ENCODE peak calls at places on chromosomes 7 and 10, in seven cellular contexts. U is CD4-positive, alpha-beta T cell; Q is fibroblast of villous mesenchyme; L is psoas muscle; J is upper lobe of left lung; M is H1; S is right atrium auricular region. G is an unnamed sample.

GRCh38 chr10:59692113-59692512 is 17.5 kb downstream of the SLC16A9 start:
- DNase-seq in U (no peak), S (no peak), Q (no peak), M (no peak), L (no peak), J (no peak), G (no peak)

GRCh38 chr7:130903358-130903974 is 169.5 kb upstream of the KLF14 start:
- DNase-seq in U (no peak), Q (peak; percentile 99), S (peak; percentile 54), M (no peak), L (no peak), J (no peak), G (no peak)

GRCh38 chr10:61024801-61025201 is 80.8 kb upstream of the RHOBTB1 start:
- DNase-seq in J (no peak), Q (peak; percentile 32), M (no peak), L (no peak), S (no peak), U (no peak), G (no peak)

GRCh38 chr7:108091461-108091831 is 38.7 kb downstream of the LAMB4 start:
- DNase-seq in M (no peak), L (no peak), J (no peak), Q (peak; percentile 78), U (no peak), S (no peak), G (no peak)

GRCh38 chr10:123135415-123136141 is at the start of gene HMX3:
- DNase-seq in S (peak; percentile 55), J (peak; percentile 88), M (no peak), Q (peak; percentile 28), L (no peak), U (peak; percentile 50), G (no peak)

GRCh38 chr7:87886875-87887274 is 10.6 kb downstream of the DBF4 start:
- DNase-seq in L (no peak), J (no peak), U (no peak), S (no peak), Q (peak; percentile 70), M (no peak), G (no peak)

GRCh38 chr7:117995850-117996650 is 122.8 kb upstream of the CTTNBP2 start:
- DNase-seq in J (no peak), U (no peak), Q (peak; percentile 7), M (no peak), L (no peak), S (no peak), G (no peak)

GRCh38 chr10:125711110-125711750 is 8.3 kb upstream of the EDRF1 start:
- DNase-seq in J (no peak), Q (no peak), S (no peak), M (no peak), U (no peak), L (no peak), G (no peak)

GRCh38 chr7:25851332-25852248 is 300.4 kb upstream of the NFE2L3 start:
- DNase-seq in L (peak; percentile 79), Q (peak; percentile 75), J (peak; percentile 56), U (peak; percentile 43), S (peak; percentile 90), M (no peak), G (no peak)

GRCh38 chr10:59098387-59098786 is 78.1 kb upstream of the PHYHIPL start:
- DNase-seq in J (no peak), L (peak; percentile 17), S (no peak), M (no peak), Q (peak; percentile 84), U (no peak), G (no peak)

GRCh38 chr10:71042699-71043098 is 154.3 kb upstream of the PCBD1 start:
- DNase-seq in L (no peak), J (no peak), S (no peak), U (no peak), M (no peak), Q (no peak), G (no peak)

DNA sequence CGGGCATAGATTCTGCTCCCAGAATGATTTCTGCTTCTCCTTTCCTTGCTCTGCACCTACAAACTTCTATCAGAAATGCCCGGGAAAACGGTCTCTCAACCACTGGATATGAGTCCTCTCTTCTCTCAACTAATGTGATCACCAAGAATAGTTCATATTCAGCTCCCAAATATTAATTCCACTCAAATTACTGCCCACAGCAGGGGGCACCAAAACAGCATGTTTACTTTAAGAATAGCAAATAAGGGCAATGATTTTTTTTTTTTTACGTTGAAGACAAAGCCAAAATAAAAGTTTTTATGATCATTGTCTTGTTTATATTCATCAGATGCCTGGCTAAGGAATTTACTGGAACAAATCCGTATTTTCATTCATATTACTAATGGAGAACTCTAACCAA is 94.9 kb upstream of the PRSS1 start:
- DNase-seq in L (no peak), M (no peak), J (no peak), U (no peak), S (no peak), Q (no peak), G (no peak)
- TF ChIP-seq CTCF in L (no peak), M (no peak), J (no peak), U (no peak), S (no peak), Q (peak; percentile 5), G (no peak)

GRCh38 chr10:74750848-74751274 is 75.5 kb upstream of the KAT6B start:
- DNase-seq in L (no peak), U (no peak), J (no peak), M (no peak), S (no peak), Q (no peak), G (no peak)
- TF ChIP-seq CTCF in L (no peak), U (no peak), J (no peak), M (no peak), S (no peak), Q (no peak), G (no peak)

GRCh38 chr10:69801094-69801433 is 642 bp upstream of the COL13A1 start:
- DNase-seq in J (no peak), U (no peak), S (peak; percentile 61), L (peak; percentile 61), M (no peak), Q (peak; percentile 52), G (peak; percentile 57)

GRCh38 chr10:69801434-69802315 is at the start of gene COL13A1:
- DNase-seq in Q (peak; percentile 69), S (peak; percentile 64), U (no peak), L (peak; percentile 66), M (peak; percentile 73), J (peak; percentile 84), G (no peak)

GRCh38 chr10:69803809-69804208 is 2.1 kb downstream of the COL13A1 start:
- DNase-seq in U (no peak), L (no peak), S (no peak), Q (no peak), M (no peak), J (no peak), G (no peak)

GRCh38 chr10:69800665-69801064 is 1.0 kb upstream of the COL13A1 start:
- DNase-seq in U (no peak), J (no peak), Q (no peak), S (no peak), L (no peak), M (no peak), G (no peak)

DNA sequence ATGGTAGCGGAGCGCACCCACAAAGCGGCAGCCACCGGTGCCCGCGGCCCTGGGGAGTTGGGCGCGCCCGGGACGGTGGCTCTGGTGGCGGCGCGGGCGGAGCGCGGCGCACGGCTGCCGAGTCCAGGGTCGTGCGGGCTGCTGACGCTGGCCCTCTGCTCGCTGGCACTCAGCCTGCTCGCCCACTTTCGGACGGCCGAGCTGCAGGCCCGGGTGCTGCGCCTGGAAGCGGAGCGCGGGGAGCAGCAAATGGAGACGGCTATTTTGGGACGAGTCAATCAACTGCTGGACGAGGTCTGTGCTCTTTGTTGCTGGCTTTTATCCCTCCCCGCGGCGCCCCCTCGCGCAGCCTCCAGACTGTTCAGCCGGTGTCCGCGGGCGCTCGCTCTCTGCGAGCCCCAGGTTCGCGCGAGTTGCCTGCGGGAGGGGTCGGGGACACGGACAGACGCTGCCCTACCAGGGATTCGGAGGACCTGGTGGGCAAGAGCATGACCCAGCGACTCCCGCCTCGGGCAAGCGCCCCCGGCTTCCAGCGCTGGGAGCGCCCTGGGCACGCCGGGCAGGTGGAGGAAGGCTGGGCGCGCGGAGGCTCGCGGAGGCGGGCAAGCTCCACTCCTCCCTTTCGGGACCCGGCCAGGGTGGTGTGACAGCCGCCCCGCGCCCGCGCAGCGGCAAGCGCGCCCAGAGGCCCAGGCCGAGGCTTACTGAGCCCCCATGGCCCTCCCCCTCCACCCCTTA is 887 bp downstream of the COL13A1 start:
- DNase-seq in M (no peak), U (no peak), S (no peak), J (peak; percentile 88), L (peak; percentile 45), Q (peak; percentile 65), G (no peak)
- TF ChIP-seq CTCF in M (no peak), U (no peak), S (peak; percentile 41), J (no peak), L (peak; percentile 16), Q (peak; percentile 26), G (no peak)

GRCh38 chr10:128530301-128530700 is 404.1 kb upstream of the MKI67 start:
- DNase-seq in L (no peak), J (no peak), S (no peak), M (no peak), Q (no peak), U (no peak), G (no peak)
- TF ChIP-seq CTCF in L (peak; percentile 49), J (peak; percentile 8), S (peak; percentile 71), M (no peak), Q (no peak), U (no peak), G (no peak)

GRCh38 chr10:118626953-118627352 is 31.5 kb upstream of the PRLHR start:
- DNase-seq in L (no peak), U (no peak), M (no peak), Q (no peak), J (peak; percentile 29), S (peak; percentile 7), G (no peak)
- TF ChIP-seq CTCF in L (no peak), U (no peak), M (peak; percentile 71), Q (peak; percentile 21), J (no peak), S (no peak), G (no peak)

GRCh38 chr10:103333934-103334520 is 16.9 kb downstream of the PCGF6 start:
- DNase-seq in J (no peak), S (no peak), L (no peak), M (no peak), Q (peak; percentile 30), U (no peak), G (no peak)

GRCh38 chr10:103336370-103336769 is 14.6 kb downstream of the PCGF6 start:
- DNase-seq in J (no peak), S (no peak), U (no peak), L (no peak), M (no peak), Q (no peak), G (no peak)

GRCh38 chr10:103334567-103334966 is 16.4 kb downstream of the PCGF6 start:
- DNase-seq in S (no peak), Q (no peak), U (no peak), M (no peak), L (no peak), J (no peak), G (no peak)
- TF ChIP-seq CTCF in S (no peak), Q (no peak), U (no peak), M (no peak), L (no peak), J (no peak), G (no peak)

GRCh38 chr10:11706911-11707567 is 35.1 kb upstream of the ECHDC3 start:
- DNase-seq in S (no peak), U (no peak), M (no peak), L (no peak), J (no peak), Q (no peak), G (no peak)
- TF ChIP-seq CTCF in S (no peak), U (no peak), M (peak; percentile 68), L (no peak), J (no peak), Q (peak; percentile 13), G (no peak)